ENCODE peak calls at places on chromosomes 16 and 17, in seven cellular contexts. V, O, R, D, N, S and Q are unnamed samples.

GRCh38 chr17:80421381-80422090 is 6.6 kb downstream of the ENDOV start:
- DNase-seq in V (no peak), O (no peak), D (no peak), R (no peak), N (no peak), S (no peak), Q (no peak)

GRCh38 chr16:66551788-66552287 is 538 bp upstream of the CKLF start:
- DNase-seq in N (no peak), S (no peak), O (no peak), R (no peak), V (no peak), D (no peak), Q (no peak)

GRCh38 chr17:74117999-74118421 is 85.5 kb upstream of the RPL38 start:
- DNase-seq in O (no peak), N (no peak), D (no peak), V (no peak), R (no peak), S (no peak), Q (no peak)

GRCh38 chr17:4556996-4557395 is 1.8 kb upstream of the MYBBP1A start:
- DNase-seq in O (no peak), V (no peak), N (no peak), D (no peak), S (no peak), R (no peak), Q (no peak)

GRCh38 chr16:54284319-54284930 is 2.2 kb downstream of the IRX3 start:
- DNase-seq in V (peak), S (no peak), D (no peak), O (no peak), N (no peak), R (no peak), Q (no peak)

GRCh38 chr17:81084691-81085419 is 49.9 kb downstream of the BAIAP2 start:
- DNase-seq in R (no peak), S (no peak), O (no peak), D (no peak), V (no peak), N (no peak), Q (no peak)

GRCh38 chr17:83053779-83054451 is 25.5 kb upstream of the METRNL start:
- DNase-seq in R (no peak), O (peak), N (peak), S (no peak), D (no peak), V (no peak), Q (no peak)

GRCh38 chr17:57092171-57092570 is 7.1 kb downstream of the AKAP1 start:
- DNase-seq in O (no peak), S (peak), N (no peak), D (peak), V (no peak), R (no peak), Q (no peak)

GRCh38 chr16:28112908-28113307 is 49.4 kb upstream of the GSG1L start:
- DNase-seq in O (no peak), R (no peak), D (no peak), V (no peak), S (no peak), N (no peak), Q (no peak)

GRCh38 chr17:51439395-51440229 is 179.3 kb downstream of the UTP18 start:
- DNase-seq in N (no peak), O (no peak), V (peak), R (no peak), S (no peak), D (no peak), Q (no peak)

GRCh38 chr16:9090101-9090959 is 1.1 kb upstream of the HAPSTR1 start:
- DNase-seq in R (no peak), D (no peak), O (peak), V (no peak), S (no peak), N (peak), Q (no peak)

GRCh38 chr17:39942076-39942475 is 14.5 kb downstream of the LRRC3C start:
- DNase-seq in N (no peak), R (no peak), O (no peak), S (no peak), V (no peak), D (no peak), Q (no peak)
- H3K4me3 ChIP-seq in N (no peak), R (no peak), O (no peak), S (no peak), V (no peak), D (no peak), Q (no peak)

GRCh38 chr16:51148674-51149228 is 2.3 kb downstream of the SALL1 start:
- DNase-seq in S (no peak), V (no peak), R (no peak), N (no peak), O (no peak), D (no peak), Q (no peak)
- H3K4me3 ChIP-seq in S (peak), V (no peak), R (no peak), N (no peak), O (no peak), D (no peak), Q (no peak)

GRCh38 chr16:67654069-67654911 is 5.8 kb downstream of the ACD start:
- DNase-seq in V (no peak), S (no peak), D (no peak), R (no peak), O (no peak), N (no peak), Q (no peak)

GRCh38 chr16:67655363-67655762 is 4.7 kb downstream of the ACD start:
- DNase-seq in R (no peak), V (no peak), D (no peak), N (no peak), O (no peak), S (no peak), Q (no peak)

GRCh38 chr16:67652578-67653130 is 7.4 kb downstream of the ACD start:
- DNase-seq in R (no peak), N (no peak), O (no peak), S (no peak), V (peak), D (no peak), Q (no peak)

GRCh38 chr16:67651847-67652246 is 6.9 kb downstream of the CARMIL2 start:
- DNase-seq in S (no peak), R (no peak), O (no peak), N (no peak), D (no peak), V (no peak), Q (no peak)

DNA sequence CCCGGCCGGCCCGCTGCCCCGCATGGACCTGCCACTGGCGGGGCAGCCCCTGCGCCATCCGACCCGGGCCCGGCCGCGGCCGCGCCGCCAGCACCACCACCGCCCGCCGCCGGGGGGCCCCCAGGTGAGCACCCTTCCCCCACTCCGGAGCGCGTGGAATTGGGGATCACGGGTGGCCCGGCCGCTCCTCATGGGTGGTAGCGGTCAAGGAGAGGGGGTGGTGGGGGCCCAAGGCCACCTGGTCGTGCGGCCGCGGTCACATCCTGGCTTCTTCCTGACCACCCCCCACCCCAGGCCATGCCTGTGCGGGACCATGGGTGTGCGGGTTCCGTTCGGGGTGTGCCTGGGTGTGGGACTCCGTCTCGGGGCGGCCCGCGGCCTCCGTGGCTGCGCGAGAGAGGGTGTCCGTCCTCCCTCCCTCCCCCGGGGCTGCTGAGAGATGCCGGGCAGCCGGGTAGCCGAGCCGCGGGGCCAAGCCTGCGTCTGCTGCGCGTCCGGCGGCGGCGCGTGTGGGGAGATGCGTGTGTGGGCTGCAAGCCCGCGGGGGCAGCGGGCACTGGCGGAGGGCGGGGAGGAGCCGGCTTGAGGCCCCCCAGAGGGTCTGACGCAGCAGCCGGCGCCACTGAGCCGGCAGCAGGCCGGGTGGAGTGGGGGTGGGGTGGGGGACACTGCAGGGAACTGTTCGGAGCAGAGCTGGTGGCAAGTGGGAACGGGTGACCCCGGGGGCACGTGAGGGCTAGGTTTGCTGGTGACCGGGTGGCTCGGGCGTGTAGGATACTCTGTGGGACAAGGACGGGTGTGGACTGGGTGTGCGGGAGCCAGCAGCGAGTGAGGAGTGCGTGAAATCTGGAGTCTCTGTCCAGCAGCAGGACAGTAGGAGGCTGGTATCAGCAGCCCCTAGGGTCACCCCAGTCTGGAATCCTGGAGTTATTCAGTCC is 6.7 kb downstream of the ACD start:
- DNase-seq in N (no peak), R (no peak), O (no peak), V (no peak), S (no peak), D (no peak), Q (no peak)
- H3K4me3 ChIP-seq in N (no peak), R (peak), O (peak), V (no peak), S (peak), D (peak), Q (no peak)

DNA sequence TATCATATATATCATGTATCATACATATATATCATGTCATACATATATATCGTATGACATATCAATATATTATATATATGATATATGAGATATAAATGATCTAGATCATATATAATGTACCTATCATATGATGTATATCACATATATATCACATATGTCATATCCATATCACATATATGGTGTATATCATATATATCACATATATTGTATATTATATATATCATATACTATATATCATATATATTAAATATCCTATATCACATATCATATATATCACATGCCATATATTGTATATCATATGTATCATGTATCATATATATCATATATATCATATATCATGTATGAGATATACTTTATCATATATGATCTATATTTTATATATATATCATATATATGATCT is 355.9 kb upstream of the RBFOX1 start:
- DNase-seq in S (no peak), N (no peak), D (no peak), O (no peak), R (no peak), V (no peak), Q (no peak)
- H3K4me3 ChIP-seq in S (no peak), N (no peak), D (no peak), O (no peak), R (no peak), V (no peak), Q (no peak)